ENCODE peak calls at places on chromosomes 1 and 21, in five cellular contexts. One of them, this sample, is unnamed. For H3K4me1, the result is how much of the 10 kb centered on the place peaks cover.

GRCh38 chr1:179303173-179303572 is 9.6 kb downstream of the SOAT1 start:
- DNase-seq in transverse colon: no peak
- DNase-seq in heart left ventricle: no peak
- DNase-seq in IMR-90: no peak
- DNase-seq in sigmoid colon: no peak
- DNase-seq in this sample: no peak

GRCh38 chr1:225691377-225691776 is 38.5 kb upstream of the ENAH start:
- DNase-seq in transverse colon: no peak
- DNase-seq in heart left ventricle: no peak
- DNase-seq in IMR-90: peak
- DNase-seq in sigmoid colon: no peak
- DNase-seq in this sample: no peak

GRCh38 chr1:8281843-8282509 is 35.9 kb upstream of the SLC45A1 start:
- DNase-seq in transverse colon: no peak
- DNase-seq in heart left ventricle: no peak
- DNase-seq in IMR-90: peak
- DNase-seq in sigmoid colon: peak
- DNase-seq in this sample: no peak

GRCh38 chr1:64061430-64062104 is 141.9 kb upstream of the UBE2U start:
- DNase-seq in transverse colon: no peak
- DNase-seq in heart left ventricle: no peak
- DNase-seq in IMR-90: no peak
- DNase-seq in sigmoid colon: no peak
- DNase-seq in this sample: no peak

GRCh38 chr1:169201084-169201619 is 94.7 kb downstream of the ATP1B1 start:
- DNase-seq in transverse colon: no peak
- DNase-seq in heart left ventricle: no peak
- DNase-seq in IMR-90: peak
- DNase-seq in sigmoid colon: no peak
- DNase-seq in this sample: no peak

GRCh38 chr1:211559222-211560010 is 19.5 kb downstream of the SLC30A1 start:
- DNase-seq in transverse colon: no peak
- DNase-seq in heart left ventricle: no peak
- DNase-seq in IMR-90: no peak
- DNase-seq in sigmoid colon: no peak
- DNase-seq in this sample: peak

GRCh38 chr1:62782197-62782886 is 1.6 kb upstream of the ATG4C start:
- DNase-seq in transverse colon: no peak
- DNase-seq in heart left ventricle: no peak
- DNase-seq in IMR-90: peak
- DNase-seq in sigmoid colon: no peak
- DNase-seq in this sample: no peak

GRCh38 chr1:218475275-218475674 is 130.1 kb downstream of the TGFB2 start:
- DNase-seq in transverse colon: no peak
- DNase-seq in heart left ventricle: no peak
- DNase-seq in IMR-90: peak
- DNase-seq in sigmoid colon: no peak
- DNase-seq in this sample: no peak

GRCh38 chr1:18764362-18764761 is 95.1 kb downstream of the TAS1R2 start:
- DNase-seq in transverse colon: no peak
- DNase-seq in heart left ventricle: no peak
- DNase-seq in IMR-90: no peak
- DNase-seq in sigmoid colon: no peak
- DNase-seq in this sample: no peak

GRCh38 chr1:230157409-230158390 is 90.7 kb downstream of the GALNT2 start:
- DNase-seq in transverse colon: no peak
- DNase-seq in heart left ventricle: no peak
- DNase-seq in IMR-90: no peak
- DNase-seq in sigmoid colon: peak
- DNase-seq in this sample: no peak

GRCh38 chr1:209746469-209747269 is 9.2 kb upstream of the TRAF3IP3 start:
- DNase-seq in transverse colon: no peak
- DNase-seq in heart left ventricle: no peak
- DNase-seq in IMR-90: no peak
- DNase-seq in sigmoid colon: no peak
- DNase-seq in this sample: no peak

GRCh38 chr1:112054504-112054903 is 65.0 kb upstream of the KCND3 start:
- DNase-seq in transverse colon: no peak
- DNase-seq in heart left ventricle: peak
- DNase-seq in IMR-90: no peak
- DNase-seq in sigmoid colon: no peak
- DNase-seq in this sample: no peak

GRCh38 chr1:202163281-202164270 is 3.2 kb upstream of the PTPN7 start:
- DNase-seq in transverse colon: no peak
- DNase-seq in heart left ventricle: no peak
- DNase-seq in IMR-90: no peak
- DNase-seq in sigmoid colon: no peak
- DNase-seq in this sample: no peak

GRCh38 chr1:38680801-38681510 is 178.6 kb downstream of the RRAGC start:
- DNase-seq in transverse colon: no peak
- DNase-seq in heart left ventricle: no peak
- DNase-seq in IMR-90: no peak
- DNase-seq in sigmoid colon: no peak
- DNase-seq in this sample: no peak

GRCh38 chr1:167621780-167622179 is 8.3 kb upstream of the RCSD1 start:
- DNase-seq in transverse colon: no peak
- DNase-seq in heart left ventricle: no peak
- DNase-seq in IMR-90: no peak
- DNase-seq in sigmoid colon: no peak
- DNase-seq in this sample: peak

GRCh38 chr21:45460611-45461368 is 55.8 kb downstream of the COL18A1 start:
- DNase-seq in transverse colon: no peak
- DNase-seq in heart left ventricle: no peak
- DNase-seq in IMR-90: peak
- DNase-seq in sigmoid colon: no peak
- DNase-seq in this sample: no peak

GRCh38 chr1:28122183-28122582 is 33.8 kb upstream of the EYA3 start:
- DNase-seq in transverse colon: no peak
- DNase-seq in heart left ventricle: no peak
- DNase-seq in IMR-90: peak
- DNase-seq in sigmoid colon: no peak
- DNase-seq in this sample: no peak

GRCh38 chr1:226646026-226646869 is 92.8 kb downstream of the ITPKB start:
- DNase-seq in transverse colon: no peak
- DNase-seq in heart left ventricle: peak
- DNase-seq in IMR-90: no peak
- DNase-seq in sigmoid colon: peak
- DNase-seq in this sample: no peak

GRCh38 chr21:28333455-28334108 is 659.1 kb downstream of the LTN1 start:
- DNase-seq in transverse colon: no peak
- DNase-seq in heart left ventricle: no peak
- DNase-seq in IMR-90: peak
- DNase-seq in sigmoid colon: no peak
- DNase-seq in this sample: no peak

GRCh38 chr1:168585191-168585590 is 8.8 kb downstream of the XCL1 start:
- DNase-seq in transverse colon: no peak
- DNase-seq in heart left ventricle: no peak
- DNase-seq in IMR-90: peak
- DNase-seq in sigmoid colon: no peak
- DNase-seq in this sample: no peak

GRCh38 chr1:219660666-219661463 is 48.0 kb upstream of the ZC3H11B start:
- DNase-seq in transverse colon: peak
- DNase-seq in heart left ventricle: peak
- DNase-seq in IMR-90: peak
- DNase-seq in sigmoid colon: peak
- DNase-seq in this sample: peak
- H3K4me3 ChIP-seq in transverse colon: peak
- H3K4me3 ChIP-seq in heart left ventricle: peak
- H3K4me3 ChIP-seq in IMR-90: no peak
- H3K4me3 ChIP-seq in sigmoid colon: no peak
- H3K4me3 ChIP-seq in this sample: no peak

GRCh38 chr21:42188663-42189062 is 30.3 kb upstream of the ABCG1 start:
- DNase-seq in transverse colon: no peak
- DNase-seq in heart left ventricle: no peak
- DNase-seq in IMR-90: no peak
- DNase-seq in sigmoid colon: no peak
- DNase-seq in this sample: no peak

GRCh38 chr21:42186591-42186990 is 32.3 kb upstream of the ABCG1 start:
- DNase-seq in transverse colon: no peak
- DNase-seq in heart left ventricle: no peak
- DNase-seq in IMR-90: no peak
- DNase-seq in sigmoid colon: no peak
- DNase-seq in this sample: no peak

GRCh38 chr21:42189860-42190491 is 29.0 kb upstream of the ABCG1 start:
- DNase-seq in transverse colon: no peak
- DNase-seq in heart left ventricle: no peak
- DNase-seq in IMR-90: no peak
- DNase-seq in sigmoid colon: no peak
- DNase-seq in this sample: no peak

GRCh38 chr21:42190492-42190875 is 28.5 kb upstream of the ABCG1 start:
- DNase-seq in transverse colon: no peak
- DNase-seq in heart left ventricle: no peak
- DNase-seq in IMR-90: no peak
- DNase-seq in sigmoid colon: no peak
- DNase-seq in this sample: no peak

DNA sequence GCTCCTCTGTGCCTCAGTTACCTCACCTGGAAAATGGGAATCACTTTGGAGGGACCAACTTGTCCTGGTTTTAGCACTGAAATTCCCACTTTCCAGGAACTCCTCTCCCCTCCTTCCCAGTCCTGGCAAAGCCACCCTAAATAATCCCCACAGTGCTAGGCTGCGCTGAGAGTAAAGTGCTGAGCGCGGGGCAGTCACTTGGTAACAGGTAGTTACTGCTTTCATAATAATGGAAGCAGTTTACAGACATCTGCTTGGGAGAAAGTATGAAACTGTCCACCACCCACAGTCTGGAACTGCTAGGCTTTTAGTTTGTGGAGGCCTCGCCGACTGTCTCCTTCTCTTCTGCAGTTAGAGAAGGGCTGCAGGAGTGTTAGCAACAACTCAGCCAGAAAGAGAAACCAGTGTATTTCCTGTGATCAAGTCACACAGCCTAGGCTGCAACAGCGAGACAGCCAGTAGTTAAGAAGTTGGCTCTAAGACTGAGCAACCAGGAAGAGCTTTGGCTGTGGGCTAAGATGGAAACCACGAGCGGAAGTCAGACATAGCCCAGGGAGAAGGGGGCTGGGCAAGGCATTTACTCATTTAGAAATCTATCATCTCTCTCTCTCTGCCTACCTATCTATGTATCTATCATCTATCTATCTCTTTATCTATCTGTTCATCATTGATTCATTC is 30.8 kb upstream of the ABCG1 start:
- DNase-seq in transverse colon: peak
- DNase-seq in heart left ventricle: peak
- DNase-seq in IMR-90: no peak
- DNase-seq in sigmoid colon: peak
- DNase-seq in this sample: peak
- TF ChIP-seq POLR2A in transverse colon: peak
- TF ChIP-seq POLR2A in heart left ventricle: no peak
- TF ChIP-seq POLR2A in IMR-90: no peak
- TF ChIP-seq POLR2A in sigmoid colon: no peak
- TF ChIP-seq POLR2A in this sample: no peak

DNA sequence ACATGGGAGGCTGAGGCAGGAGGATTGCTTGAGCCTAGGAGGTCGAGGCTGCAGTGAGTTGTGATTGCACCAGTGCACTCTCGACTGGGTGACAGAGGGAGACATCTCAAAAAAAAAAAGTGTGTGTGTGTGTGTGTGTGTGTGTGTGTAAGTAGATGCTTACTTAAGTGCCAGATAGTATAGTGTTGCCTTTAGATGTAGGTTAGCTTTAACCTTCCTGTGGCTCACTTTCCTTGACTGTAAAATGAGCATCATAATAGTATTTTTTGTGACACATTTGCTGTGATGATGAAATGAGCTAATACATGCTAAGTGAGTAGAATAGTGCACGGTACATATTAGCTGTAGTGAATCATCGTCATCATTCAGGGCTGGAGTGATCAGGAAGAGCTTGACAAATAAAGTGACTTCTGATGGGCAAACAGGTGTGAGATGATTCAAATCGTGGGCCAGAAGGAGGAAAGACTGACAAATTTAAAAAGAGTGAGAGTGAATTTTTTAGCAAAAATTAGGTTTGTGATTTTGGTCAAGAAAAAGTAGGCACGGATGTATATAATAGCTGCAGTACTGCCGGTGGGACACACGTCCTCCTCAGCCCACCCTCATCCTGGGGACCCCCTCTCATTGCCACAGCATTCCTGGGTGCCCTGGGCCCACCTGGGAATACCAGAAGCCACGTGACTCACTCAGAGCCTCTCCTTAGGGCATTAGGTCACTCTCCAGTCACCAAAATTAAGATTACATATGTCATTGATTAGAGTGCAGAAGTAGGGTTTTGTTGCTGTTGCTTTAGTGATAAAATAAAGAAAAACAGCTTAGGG is 33.9 kb downstream of the EIF2D start:
- DNase-seq in transverse colon: no peak
- DNase-seq in heart left ventricle: no peak
- DNase-seq in IMR-90: peak
- DNase-seq in sigmoid colon: no peak
- DNase-seq in this sample: no peak
- H3K4me1 ChIP-seq in transverse colon: under half
- H3K4me1 ChIP-seq in heart left ventricle: under half
- H3K4me1 ChIP-seq in IMR-90: under half
- H3K4me1 ChIP-seq in sigmoid colon: under half
- H3K4me1 ChIP-seq in this sample: half or more

GRCh38 chr1:200028586-200029034 is 1.1 kb downstream of the NR5A2 start:
- DNase-seq in transverse colon: no peak
- DNase-seq in heart left ventricle: no peak
- DNase-seq in IMR-90: no peak
- DNase-seq in sigmoid colon: no peak
- DNase-seq in this sample: no peak
- H3K4me3 ChIP-seq in transverse colon: peak
- H3K4me3 ChIP-seq in heart left ventricle: peak
- H3K4me3 ChIP-seq in IMR-90: peak
- H3K4me3 ChIP-seq in sigmoid colon: no peak
- H3K4me3 ChIP-seq in this sample: peak

GRCh38 chr1:44521378-44522080 is 116.5 kb downstream of the RNF220 start:
- DNase-seq in transverse colon: no peak
- DNase-seq in heart left ventricle: no peak
- DNase-seq in IMR-90: no peak
- DNase-seq in sigmoid colon: no peak
- DNase-seq in this sample: no peak
- TF ChIP-seq POLR2A in transverse colon: no peak
- TF ChIP-seq POLR2A in heart left ventricle: no peak
- TF ChIP-seq POLR2A in IMR-90: no peak
- TF ChIP-seq POLR2A in sigmoid colon: no peak
- TF ChIP-seq POLR2A in this sample: no peak

DNA sequence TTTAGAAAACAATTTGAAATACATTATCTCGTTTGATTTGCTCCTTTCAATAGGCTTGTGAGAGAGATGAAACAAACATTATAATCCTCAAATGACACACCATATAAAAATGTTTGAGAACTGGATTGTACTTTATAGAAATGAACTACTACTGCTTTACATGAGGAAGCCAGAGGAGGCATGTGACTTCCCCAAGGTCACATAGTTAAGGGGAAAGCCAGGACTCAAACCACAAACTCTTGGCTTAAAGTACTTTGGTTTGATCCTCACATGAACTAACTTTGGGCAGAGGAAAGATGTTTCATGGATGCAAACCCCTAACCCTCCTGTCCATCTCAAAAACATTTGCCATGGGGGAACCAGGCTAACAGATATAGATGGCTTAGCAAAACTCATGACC is 4.7 kb downstream of the ARHGEF11 start:
- DNase-seq in transverse colon: no peak
- DNase-seq in heart left ventricle: no peak
- DNase-seq in IMR-90: peak
- DNase-seq in sigmoid colon: no peak
- DNase-seq in this sample: no peak
- H3K4me1 ChIP-seq in transverse colon: under half
- H3K4me1 ChIP-seq in heart left ventricle: half or more
- H3K4me1 ChIP-seq in IMR-90: under half
- H3K4me1 ChIP-seq in sigmoid colon: under half
- H3K4me1 ChIP-seq in this sample: under half